ENCODE peak calls at places on chromosome 3, in ten cellular contexts. P, A, O, D, K, Z, H, W, T and Q are unnamed samples.
A peak's percentile ranks its signal among the peaks of the same experiment; 100 is the strongest.

GRCh38 chr3:105626739-105627138 is 242.1 kb downstream of the CBLB start:
- DNase-seq in A (no peak), D (no peak), W (no peak), P (no peak), O (no peak), K (no peak), H (peak; percentile 57), Z (no peak), T (no peak), Q (no peak)

GRCh38 chr3:138081371-138082084 is 33.9 kb downstream of the DZIP1L start:
- DNase-seq in P (no peak), D (no peak), K (no peak), Z (no peak), H (no peak), T (no peak), A (no peak), W (peak; percentile 82), O (no peak), Q (peak; percentile 64)

GRCh38 chr3:102400766-102401165 is 34.0 kb upstream of the ZPLD1 start:
- DNase-seq in T (no peak), K (no peak), D (peak; percentile 17), O (no peak), W (peak; percentile 67), H (no peak), A (no peak), Z (no peak), P (no peak), Q (peak; percentile 9)

GRCh38 chr3:145767909-145768308 is 393.1 kb downstream of the PLOD2 start:
- DNase-seq in W (no peak), H (no peak), O (no peak), P (no peak), T (no peak), K (no peak), A (no peak), Z (no peak), D (peak; percentile 40), Q (no peak)

GRCh38 chr3:72633101-72633500 is 215.1 kb downstream of the SHQ1 start:
- DNase-seq in D (no peak), A (no peak), W (no peak), T (no peak), P (no peak), Z (no peak), H (no peak), O (no peak), K (no peak), Q (peak; percentile 49)

GRCh38 chr3:60175680-60176079 is 1075.6 kb downstream of the FHIT start:
- DNase-seq in Z (no peak), W (no peak), P (no peak), T (no peak), H (no peak), K (no peak), O (no peak), D (no peak), A (no peak), Q (no peak)

GRCh38 chr3:50411229-50411628 is 51.9 kb upstream of the TMEM115 start:
- DNase-seq in A (no peak), H (no peak), P (no peak), K (no peak), Z (no peak), W (no peak), O (no peak), T (no peak), D (no peak), Q (no peak)

GRCh38 chr3:111547645-111548044 is 5.6 kb downstream of the CD96 start:
- DNase-seq in H (peak; percentile 0), D (no peak), K (peak; percentile 80), P (no peak), T (no peak), A (no peak), W (no peak), Z (no peak), O (no peak), Q (no peak)

GRCh38 chr3:170739410-170739809 is 130.6 kb downstream of the RPL22L1 start:
- DNase-seq in A (no peak), W (no peak), H (no peak), D (no peak), O (no peak), Z (no peak), T (no peak), K (no peak), P (no peak), Q (no peak)
- H3K4me3 ChIP-seq in A (no peak overlapping the region), W (no peak overlapping the region), H (no peak overlapping the region), D (no peak overlapping the region), O (no peak overlapping the region), Z (no peak overlapping the region), T (no peak overlapping the region), K (no peak overlapping the region), P (no peak overlapping the region), Q (no peak overlapping the region)

GRCh38 chr3:190101320-190102117 is 19.2 kb downstream of the P3H2 start:
- DNase-seq in H (no peak), D (peak; percentile 42), P (no peak), T (no peak), K (no peak), Z (no peak), W (peak; percentile 83), O (no peak), A (no peak), Q (peak; percentile 73)
- H3K4me3 ChIP-seq in H (no peak overlapping the region), D (peak overlapping the region; percentile 16), P (no peak overlapping the region), T (peak overlapping the region; percentile 25), K (no peak overlapping the region), Z (no peak overlapping the region), W (peak overlapping the region; percentile 25), O (no peak overlapping the region), A (no peak overlapping the region), Q (peak overlapping the region; percentile 34)

DNA sequence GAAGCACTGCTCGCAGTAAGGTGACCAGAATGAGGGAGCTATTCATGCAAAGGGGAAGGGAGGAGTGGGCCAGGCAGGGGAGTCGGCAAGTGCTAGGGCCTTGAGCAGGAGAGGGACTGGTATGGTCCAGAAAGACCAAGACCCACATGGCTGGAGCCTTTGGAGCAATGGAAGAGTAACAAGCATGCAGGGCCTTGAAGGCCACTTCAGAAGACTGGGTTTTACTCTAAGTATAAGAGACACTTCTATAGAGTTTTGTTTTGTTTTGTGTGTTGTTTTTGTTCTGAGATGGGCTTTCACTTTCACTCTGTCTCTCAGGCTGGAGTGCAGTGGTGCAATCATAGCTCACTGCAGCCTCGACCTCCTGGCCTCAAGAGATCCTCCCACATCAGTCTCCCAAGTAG is 42.0 kb downstream of the BFSP2 start:
- DNase-seq in Z (no peak), W (no peak), H (no peak), O (no peak), T (no peak), P (no peak), D (no peak), A (no peak), K (no peak), Q (no peak)
- H3K4me3 ChIP-seq in Z (no peak overlapping the region), W (no peak overlapping the region), H (no peak overlapping the region), O (no peak overlapping the region), T (peak overlapping the region; percentile 14), P (no peak overlapping the region), D (no peak overlapping the region), A (peak overlapping the region; percentile 43), K (peak overlapping the region; percentile 44), Q (no peak overlapping the region)

DNA sequence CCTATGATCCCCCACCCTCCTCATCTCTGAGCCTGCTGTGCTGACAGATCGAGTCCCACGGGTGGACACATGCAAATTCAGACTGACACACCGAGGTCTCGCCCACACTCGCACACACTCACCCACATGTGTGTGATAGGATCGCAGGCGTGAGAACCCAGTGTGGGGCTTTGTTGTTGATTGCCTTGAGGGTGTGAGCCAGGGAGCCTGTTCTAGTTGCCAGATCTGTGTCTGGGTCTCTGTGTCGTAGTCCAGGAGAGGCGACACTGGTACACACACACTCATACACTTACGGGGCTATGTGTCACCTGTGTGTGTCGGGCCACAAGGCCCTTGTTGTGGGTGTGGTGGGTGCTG is 2.0 kb downstream of the EPHB3 start:
- DNase-seq in Z (no peak), T (no peak), A (no peak), K (no peak), W (no peak), P (peak; percentile 50), D (no peak), O (peak; percentile 76), H (no peak), Q (no peak)
- H3K4me3 ChIP-seq in Z (no peak overlapping the region), T (peak overlapping the region; percentile 67), A (no peak overlapping the region), K (no peak overlapping the region), W (peak overlapping the region; percentile 50), P (peak overlapping the region; percentile 85), D (no peak overlapping the region), O (peak overlapping the region; percentile 75), H (no peak overlapping the region), Q (peak overlapping the region; percentile 75)

GRCh38 chr3:51706788-51707731 is at the start of gene GRM2:
- DNase-seq in W (peak; percentile 83), D (peak; percentile 66), T (peak; percentile 88), Z (peak; percentile 90), O (peak; percentile 95), A (no peak), P (peak; percentile 70), H (no peak), K (peak; percentile 30), Q (peak; percentile 66)
- H3K4me3 ChIP-seq in W (peak within 1 kb of the TSS; percentile 29), D (no peak within 1 kb of the TSS), T (peak within 1 kb of the TSS; percentile 25), Z (no peak within 1 kb of the TSS), O (peak within 1 kb of the TSS; percentile 58), A (no peak within 1 kb of the TSS), P (no peak within 1 kb of the TSS), H (no peak within 1 kb of the TSS), K (no peak within 1 kb of the TSS), Q (peak within 1 kb of the TSS; percentile 20)

DNA sequence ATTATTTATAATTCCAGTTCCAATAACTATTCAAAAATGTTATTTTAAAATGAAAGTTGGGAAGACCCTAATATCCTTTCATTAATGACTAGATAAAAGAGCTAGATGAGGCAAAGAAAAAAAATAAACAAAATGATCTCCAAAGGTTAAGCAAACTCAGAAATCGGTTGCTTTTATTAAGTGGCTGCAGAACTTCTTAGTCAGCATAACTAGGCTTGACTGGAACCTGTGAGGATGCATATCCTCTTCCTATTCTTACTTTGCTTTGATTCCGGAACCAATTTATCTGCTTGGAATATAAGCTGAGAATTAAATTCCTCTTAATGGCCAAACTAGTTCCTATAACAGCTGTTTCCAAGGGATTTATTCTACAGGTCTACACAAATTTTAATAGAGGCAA is 10.7 kb downstream of the GAP43 start:
- DNase-seq in T (no peak), H (no peak), W (no peak), P (no peak), Z (no peak), D (no peak), O (no peak), K (no peak), A (no peak), Q (no peak)
- H3K4me3 ChIP-seq in T (no peak overlapping the region), H (no peak overlapping the region), W (no peak overlapping the region), P (no peak overlapping the region), Z (no peak overlapping the region), D (no peak overlapping the region), O (no peak overlapping the region), K (no peak overlapping the region), A (no peak overlapping the region), Q (no peak overlapping the region)